ENCODE peak calls at places on chromosomes 11 and 22, in four cellular contexts. G is stomach, O is adrenal gland, X is tibial artery. S is an unnamed sample. For H3K27me3, H3K4me1 and H3K9me3, the result is how much of the 10 kb centered on the place peaks cover.

GRCh38 chr22:31084811-31085492 is 3.8 kb downstream of the SMTN start:
- DNase-seq in G (peak), O (peak), X (peak), S (peak)

GRCh38 chr11:134412508-134413333 is 679 bp upstream of the B3GAT1 start:
- DNase-seq in G (peak), O (no peak), X (no peak), S (no peak)

GRCh38 chr11:68002575-68002942 is 1.3 kb downstream of the UNC93B1 start:
- DNase-seq in G (no peak), O (no peak), X (no peak), S (no peak)

GRCh38 chr22:42877597-42878340 is 20.7 kb upstream of the ARFGAP3 start:
- DNase-seq in G (no peak), O (no peak), X (no peak), S (peak)

GRCh38 chr22:31160328-31160978 is 471 bp downstream of the RNF185 start:
- DNase-seq in G (no peak), O (peak), X (no peak), S (no peak)

GRCh38 chr22:45600791-45601730 is 70.6 kb upstream of the ATXN10 start:
- DNase-seq in G (no peak), O (no peak), X (no peak), S (no peak)

GRCh38 chr22:37310815-37311595 is 28.7 kb downstream of the CYTH4 start:
- DNase-seq in G (no peak), O (no peak), X (no peak), S (no peak)

GRCh38 chr22:32765117-32765618 is 36.3 kb upstream of the TIMP3 start:
- DNase-seq in G (no peak), O (no peak), X (no peak), S (no peak)

GRCh38 chr11:130170345-130170744 is 10.8 kb downstream of the ST14 start:
- DNase-seq in G (no peak), O (no peak), X (no peak), S (no peak)

GRCh38 chr11:1042626-1043562 is 6.4 kb upstream of the MUC6 start:
- DNase-seq in G (no peak), O (no peak), X (peak), S (peak)

DNA sequence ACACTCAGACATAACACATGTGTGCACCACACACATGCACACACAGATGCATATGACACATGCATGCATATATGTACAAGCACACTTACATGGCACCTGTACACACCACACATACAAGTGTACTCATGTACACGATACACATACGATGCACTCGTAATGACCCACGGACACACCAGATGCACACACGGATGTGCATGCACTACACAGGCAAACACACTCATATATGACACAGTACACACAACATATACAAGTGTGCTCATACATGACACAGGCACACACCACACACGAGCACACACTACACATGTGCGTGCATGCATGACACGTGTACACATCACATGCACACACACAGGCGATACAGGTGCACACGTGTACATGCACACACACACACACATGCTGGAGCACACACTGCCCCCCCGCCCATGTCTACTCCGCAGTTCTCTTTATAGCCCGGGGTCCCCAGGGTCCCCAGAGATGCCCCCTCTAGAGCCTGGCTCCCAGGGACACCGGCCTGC is 4.8 kb upstream of the TH start:
- DNase-seq in G (no peak), O (no peak), X (no peak), S (no peak)
- H3K27me3 ChIP-seq in G (under half), O (under half), X (half or more), S (under half)

GRCh38 chr11:65298131-65298535 is 16.5 kb upstream of the CDC42EP2 start:
- DNase-seq in G (peak), O (peak), X (peak), S (peak)
- H3K4me1 ChIP-seq in G (under half), O (under half), X (under half), S (under half)

GRCh38 chr22:48152154-48152775 is 1389.8 kb downstream of the TBC1D22A start:
- DNase-seq in G (no peak), O (no peak), X (no peak), S (no peak)
- H3K9me3 ChIP-seq in G (under half), O (under half), X (under half), S (under half)

GRCh38 chr22:49349841-49350381 is 477.8 kb downstream of the BRD1 start:
- DNase-seq in G (no peak), O (no peak), X (peak), S (peak)

GRCh38 chr22:49349181-49349835 is 478.4 kb downstream of the BRD1 start:
- DNase-seq in G (no peak), O (no peak), X (peak), S (peak)

GRCh38 chr22:49351761-49352221 is 475.9 kb downstream of the BRD1 start:
- DNase-seq in G (peak), O (no peak), X (no peak), S (peak)

GRCh38 chr22:49348631-49349030 is 479.0 kb downstream of the BRD1 start:
- DNase-seq in G (no peak), O (no peak), X (peak), S (peak)

DNA sequence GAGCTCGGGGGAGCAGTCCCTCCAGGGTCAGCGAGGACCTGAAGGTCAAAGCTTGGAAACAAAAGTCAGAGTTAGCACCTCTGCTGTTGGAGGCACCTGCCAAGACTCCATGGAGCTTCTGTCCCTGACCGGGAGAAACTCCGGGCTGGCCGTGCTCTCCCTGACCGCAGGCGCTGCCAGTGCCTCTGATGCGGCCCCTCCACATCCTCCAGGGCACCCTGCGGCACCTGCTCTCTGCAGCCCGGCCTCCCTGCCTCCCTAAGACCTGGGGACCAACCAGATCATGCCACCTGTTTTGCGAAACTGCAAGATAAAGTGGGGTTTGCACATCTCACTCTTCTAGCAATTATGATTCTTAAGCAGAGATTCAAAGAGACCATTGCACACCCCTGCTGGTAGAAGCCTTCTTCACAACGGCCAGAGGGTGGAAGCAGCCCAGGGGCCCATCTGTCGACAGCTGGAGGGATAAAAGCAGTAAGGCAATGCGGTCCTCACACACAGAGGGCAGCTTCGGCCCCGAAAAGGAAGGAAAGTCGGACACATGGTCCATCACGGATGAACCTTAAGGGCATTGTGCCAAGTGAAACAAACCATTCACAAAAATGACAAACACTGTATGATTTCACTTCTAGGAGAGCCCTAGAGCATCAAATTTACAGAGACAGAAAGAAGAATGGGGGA is 477.1 kb downstream of the BRD1 start:
- DNase-seq in G (no peak), O (no peak), X (peak), S (peak)
- H3K27me3 ChIP-seq in G (half or more), O (under half), X (under half), S (under half)

GRCh38 chr11:20047755-20048154 is 112.5 kb downstream of the DBX1 start:
- DNase-seq in G (no peak), O (no peak), X (no peak), S (no peak)

GRCh38 chr11:20045098-20045688 is 115.1 kb downstream of the DBX1 start:
- DNase-seq in G (no peak), O (no peak), X (no peak), S (no peak)

GRCh38 chr11:20048246-20048645 is 112.0 kb downstream of the DBX1 start:
- DNase-seq in G (no peak), O (no peak), X (no peak), S (no peak)

GRCh38 chr11:20048707-20049106 is 111.6 kb downstream of the DBX1 start:
- DNase-seq in G (no peak), O (no peak), X (no peak), S (no peak)

DNA sequence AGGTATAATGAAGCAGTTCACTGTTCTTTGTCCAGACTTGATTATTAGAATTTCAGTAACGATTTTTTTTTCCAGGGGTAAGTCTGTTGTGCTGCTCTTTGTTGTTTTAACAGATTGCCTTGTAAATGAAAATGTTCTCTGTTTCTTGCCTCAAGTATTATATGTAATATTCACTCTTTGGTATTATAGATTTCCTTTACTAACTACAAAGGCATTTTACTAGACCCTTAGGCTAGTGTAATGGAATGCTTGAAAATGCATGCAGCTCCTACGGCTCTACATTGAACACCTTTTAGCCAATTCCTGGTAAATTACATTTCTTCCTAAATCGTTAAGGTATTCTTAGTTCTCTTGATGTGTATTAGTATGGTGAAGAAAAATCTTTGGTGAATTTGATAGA is 113.3 kb downstream of the DBX1 start:
- DNase-seq in G (no peak), O (no peak), X (no peak), S (no peak)
- H3K4me1 ChIP-seq in G (under half), O (under half), X (under half), S (under half)

S was measured in upper lobe of right lung.